ENCODE peak calls at places on chromosomes 7 and 10, in eight cellular contexts. Y is B cell, L is hepatocyte, P is heart left ventricle, U is GM06990, V is foreskin fibroblast, Z is stomach, T is Calu3. F is an unnamed sample.

GRCh38 chr10:48473704-48474103 is 131.2 kb downstream of the ARHGAP22 start:
- DNase-seq in V (no peak), Z (peak), U (no peak), Y (no peak), T (no peak), P (no peak), L (no peak), F (no peak)

GRCh38 chr7:5591547-5591899 is 167.9 kb upstream of the TNRC18 start:
- DNase-seq in L (peak), V (peak), Z (peak), U (no peak), Y (peak), P (peak), T (peak), F (no peak)

GRCh38 chr10:100186253-100186780 is 488 bp upstream of the ERLIN1 start:
- DNase-seq in T (peak), L (peak), Z (no peak), Y (no peak), P (peak), U (no peak), V (peak), F (no peak)

GRCh38 chr7:70036695-70037094 is 438.4 kb downstream of the AUTS2 start:
- DNase-seq in Y (no peak), Z (no peak), V (no peak), L (no peak), P (no peak), U (no peak), T (no peak), F (no peak)

GRCh38 chr7:107528461-107528860 is 35.3 kb downstream of the COG5 start:
- DNase-seq in Z (no peak), Y (no peak), L (no peak), V (peak), U (no peak), P (no peak), T (no peak), F (no peak)

GRCh38 chr7:108363659-108364058 is 92.6 kb downstream of the NRCAM start:
- DNase-seq in Z (no peak), T (no peak), P (no peak), U (no peak), L (no peak), V (no peak), Y (no peak), F (no peak)

GRCh38 chr10:3554121-3554522 is 230.9 kb downstream of the KLF6 start:
- DNase-seq in Z (no peak), Y (peak), L (no peak), P (no peak), U (no peak), V (no peak), T (no peak), F (no peak)

GRCh38 chr7:112411186-112411795 is 39.0 kb upstream of the IFRD1 start:
- DNase-seq in P (peak), T (peak), V (peak), Z (no peak), L (peak), U (no peak), Y (no peak), F (no peak)

GRCh38 chr10:117409549-117410283 is 34.5 kb upstream of the PDZD8 start:
- DNase-seq in T (no peak), Z (no peak), V (no peak), P (no peak), Y (no peak), L (no peak), U (no peak), F (no peak)

GRCh38 chr10:22379059-22379458 is 33.8 kb downstream of the SPAG6 start:
- DNase-seq in P (no peak), U (peak), T (no peak), V (no peak), L (no peak), Y (no peak), Z (no peak), F (peak)

GRCh38 chr7:71867626-71868025 is 544.5 kb downstream of the CALN1 start:
- DNase-seq in V (no peak), U (no peak), Z (no peak), T (no peak), L (no peak), P (no peak), Y (no peak), F (no peak)

GRCh38 chr10:20970044-20970443 is 72.9 kb upstream of the NEBL start:
- DNase-seq in V (peak), U (no peak), Z (no peak), P (no peak), T (no peak), Y (no peak), L (no peak), F (no peak)

GRCh38 chr10:68096913-68097509 is 12.3 kb upstream of the MYPN start:
- DNase-seq in V (peak), Z (peak), Y (no peak), P (peak), L (peak), U (no peak), T (peak), F (no peak)

GRCh38 chr10:83562381-83562780 is 576.9 kb upstream of the GHITM start:
- DNase-seq in L (no peak), T (no peak), Z (no peak), P (no peak), V (no peak), Y (no peak), U (no peak), F (no peak)

GRCh38 chr7:139035588-139036353 is at the start of gene ZC3HAV1L:
- DNase-seq in U (peak), T (peak), P (peak), Y (peak), V (peak), L (peak), Z (peak), F (peak)

GRCh38 chr10:15238553-15239335 is 70.3 kb upstream of the NMT2 start:
- DNase-seq in Y (no peak), T (no peak), U (no peak), P (no peak), V (no peak), Z (no peak), L (no peak), F (no peak)

GRCh38 chr7:74627699-74628411 is 29.7 kb upstream of the GTF2I start:
- DNase-seq in P (peak), V (peak), Y (no peak), U (no peak), L (peak), Z (no peak), T (no peak), F (no peak)

GRCh38 chr7:95089414-95089813 is 182.0 kb downstream of the PPP1R9A start:
- DNase-seq in Z (no peak), P (no peak), L (no peak), Y (no peak), V (no peak), U (no peak), T (no peak), F (no peak)

GRCh38 chr10:86047588-86047987 is 319.0 kb downstream of the GRID1 start:
- DNase-seq in Y (no peak), P (no peak), U (peak), V (no peak), Z (no peak), T (no peak), L (no peak), F (no peak)

GRCh38 chr10:49178489-49179471 is 9.4 kb downstream of the TMEM273 start:
- DNase-seq in L (no peak), U (no peak), Z (no peak), P (no peak), Y (no peak), V (no peak), T (no peak), F (no peak)

GRCh38 chr7:144834516-144835165 is 1.2 kb downstream of the TPK1 start:
- DNase-seq in P (peak), V (no peak), U (no peak), Y (peak), Z (no peak), T (peak), L (peak), F (peak)

GRCh38 chr7:124101173-124101768 is 68.4 kb upstream of the TMEM229A start:
- DNase-seq in Z (peak), T (peak), V (no peak), L (peak), U (no peak), Y (no peak), P (no peak), F (no peak)

GRCh38 chr10:10794056-10794455 is 223.6 kb upstream of the CELF2 start:
- DNase-seq in V (no peak), L (no peak), Y (no peak), P (no peak), U (no peak), Z (no peak), T (no peak), F (no peak)

GRCh38 chr10:47113907-47114500 is 186.0 kb upstream of the GDF10 start:
- DNase-seq in L (no peak), P (no peak), V (no peak), Y (no peak), T (no peak), U (no peak), Z (no peak), F (no peak)

GRCh38 chr10:47114680-47115186 is 185.3 kb upstream of the GDF10 start:
- DNase-seq in P (no peak), L (no peak), T (no peak), Z (no peak), U (no peak), V (no peak), Y (no peak), F (no peak)

GRCh38 chr10:47115322-47115721 is 184.7 kb upstream of the GDF10 start:
- DNase-seq in T (no peak), L (no peak), U (no peak), Y (no peak), Z (no peak), V (no peak), P (no peak), F (no peak)

GRCh38 chr10:47112612-47113011 is 187.4 kb upstream of the GDF10 start:
- DNase-seq in P (no peak), L (no peak), T (no peak), Z (no peak), V (no peak), U (no peak), Y (no peak), F (no peak)

GRCh38 chr10:47111329-47111862 is 188.6 kb upstream of the GDF10 start:
- DNase-seq in T (no peak), L (no peak), V (no peak), P (no peak), U (no peak), Z (no peak), Y (no peak), F (no peak)
- TF ChIP-seq CTCF in T (no peak), L (no peak), V (no peak), P (no peak), U (peak), Z (no peak), Y (no peak), F (no peak)

DNA sequence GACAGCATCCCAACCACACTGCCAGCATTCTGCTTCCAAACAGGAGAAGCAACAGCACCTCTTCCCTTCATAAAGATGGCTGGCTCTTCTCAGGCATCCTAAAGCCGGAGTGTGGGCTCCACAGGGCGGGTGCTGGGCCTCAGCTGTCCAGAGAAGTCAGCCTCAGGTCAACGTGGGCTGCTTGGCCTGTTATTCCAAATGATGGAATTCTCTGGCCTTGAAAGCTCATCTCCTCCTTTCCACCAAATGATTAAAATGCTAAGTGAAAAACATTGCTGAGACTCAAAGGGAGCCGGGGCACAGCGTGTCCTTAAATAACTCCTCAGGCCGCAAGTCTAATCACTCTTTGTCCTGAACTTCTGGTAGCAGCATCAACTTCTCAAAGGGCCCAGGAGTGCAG is 53.1 kb upstream of the CPXM2 start:
- DNase-seq in Z (no peak), U (no peak), Y (no peak), P (no peak), T (no peak), L (no peak), V (no peak), F (no peak)
- TF ChIP-seq CTCF in Z (no peak), U (no peak), Y (no peak), P (no peak), T (no peak), L (no peak), V (no peak), F (no peak)

DNA sequence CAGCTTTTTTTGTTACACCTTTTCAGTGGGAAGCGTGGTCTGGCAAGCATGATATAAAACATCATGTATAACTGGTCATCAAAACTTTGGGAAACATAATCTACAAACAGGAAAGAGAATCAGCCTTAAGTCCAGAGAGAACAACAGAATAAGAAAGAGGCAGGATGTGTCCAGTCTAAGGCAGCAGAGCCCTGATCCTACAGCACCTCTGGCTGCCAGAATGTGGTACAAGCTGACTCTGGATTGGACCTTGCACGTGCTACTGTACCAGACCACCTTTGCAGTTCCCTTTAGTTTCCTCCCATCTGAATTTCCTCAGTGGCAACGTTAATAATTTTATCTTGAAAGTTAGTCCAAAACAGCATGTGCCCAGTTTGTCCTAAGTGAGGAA is 824.6 kb upstream of the IGFBP3 start:
- DNase-seq in Z (no peak), P (no peak), L (no peak), U (no peak), V (no peak), T (peak), Y (no peak), F (no peak)
- TF ChIP-seq CTCF in Z (no peak), P (no peak), L (peak), U (no peak), V (peak), T (no peak), Y (no peak), F (no peak)

GRCh38 chr10:119723624-119724023 is 2.2 kb upstream of the INPP5F start:
- DNase-seq in Y (no peak), Z (no peak), L (no peak), U (no peak), P (no peak), V (no peak), T (no peak), F (no peak)

GRCh38 chr10:119724630-119725549 is 960 bp upstream of the INPP5F start:
- DNase-seq in Y (peak), U (peak), T (no peak), Z (no peak), V (peak), L (no peak), P (no peak), F (peak)

GRCh38 chr10:119723161-119723560 is 2.7 kb upstream of the INPP5F start:
- DNase-seq in V (no peak), L (no peak), T (no peak), Z (no peak), U (no peak), Y (no peak), P (no peak), F (no peak)

GRCh38 chr10:119726291-119727261 is 726 bp downstream of the INPP5F start:
- DNase-seq in Y (no peak), P (peak), V (no peak), U (no peak), Z (no peak), L (no peak), T (peak), F (no peak)

DNA sequence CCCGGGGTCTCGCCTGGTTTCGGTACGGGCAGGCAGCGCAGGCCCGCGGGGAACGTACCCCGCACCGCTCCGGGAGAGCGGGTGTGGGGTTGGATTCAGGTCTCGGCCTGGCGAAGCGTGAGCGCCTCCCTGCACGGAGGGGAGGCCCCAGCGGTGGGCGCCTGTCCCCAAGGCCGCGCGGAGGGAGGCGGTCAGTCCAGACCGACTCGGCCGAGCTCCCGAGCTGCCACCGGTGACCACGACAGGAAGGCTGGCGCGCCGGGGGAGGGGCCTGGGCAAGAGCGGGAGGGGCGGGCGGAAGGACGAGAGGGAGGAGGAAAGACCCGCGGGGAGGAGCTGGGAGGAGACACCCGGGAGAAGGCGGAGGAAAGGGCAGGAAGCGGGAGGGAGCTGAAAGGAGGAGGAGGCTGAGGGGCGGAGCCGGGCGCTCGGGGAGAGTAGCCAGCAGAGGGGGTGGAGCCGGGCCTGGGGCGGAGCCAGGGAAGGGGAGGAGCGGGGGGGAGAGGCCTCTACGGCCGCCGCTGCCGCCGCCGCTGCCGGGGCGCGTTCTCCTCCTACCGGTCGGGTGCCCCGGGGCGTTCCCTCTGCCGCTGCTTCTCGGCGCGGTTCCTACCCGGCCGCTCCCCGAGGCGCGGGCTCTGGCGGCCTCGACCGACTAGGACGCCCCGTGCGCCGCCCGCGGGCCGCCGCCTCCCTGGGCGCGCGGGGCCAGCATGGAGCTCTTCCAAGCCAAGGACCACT is at the start of gene INPP5F:
- DNase-seq in V (peak), T (peak), Z (peak), U (peak), Y (peak), P (peak), L (peak), F (peak)
- TF ChIP-seq CTCF in V (no peak), T (no peak), Z (no peak), U (peak), Y (peak), P (peak), L (no peak), F (peak)

GRCh38 chr10:70619271-70620019 is 16.9 kb upstream of the PRF1 start:
- DNase-seq in U (no peak), V (peak), Y (no peak), P (no peak), L (no peak), T (no peak), Z (no peak), F (peak)
- TF ChIP-seq CTCF in U (peak), V (peak), Y (no peak), P (no peak), L (no peak), T (peak), Z (no peak), F (no peak)

F was measured in GM10248.